ENCODE peak calls at places on chromosomes 12 and 14, in four cellular contexts. One of them, this sample, is unnamed.

GRCh38 chr14:104421892-104422291 is 157.7 kb upstream of the C14orf180 start:
- DNase-seq in NCI-H1436: no peak
- DNase-seq in stimulated activated CD4-positive, alpha-beta T cell treated with anti-CD3 and anti-CD28 coated beads, Interleukin-1b, Interleukin-23, amount 100 ng/mL, for 24 hours: no peak
- DNase-seq in hepatocyte: no peak
- DNase-seq in this sample: no peak

GRCh38 chr14:37116933-37117844 is 55.2 kb downstream of the SLC25A21 start:
- DNase-seq in NCI-H1436: no peak
- DNase-seq in stimulated activated CD4-positive, alpha-beta T cell treated with anti-CD3 and anti-CD28 coated beads, Interleukin-1b, Interleukin-23, amount 100 ng/mL, for 24 hours: no peak
- DNase-seq in hepatocyte: peak; percentile 4
- DNase-seq in this sample: no peak

GRCh38 chr12:28409892-28410291 is 219.6 kb downstream of the CCDC91 start:
- DNase-seq in NCI-H1436: no peak
- DNase-seq in stimulated activated CD4-positive, alpha-beta T cell treated with anti-CD3 and anti-CD28 coated beads, Interleukin-1b, Interleukin-23, amount 100 ng/mL, for 24 hours: no peak
- DNase-seq in hepatocyte: no peak
- DNase-seq in this sample: no peak

GRCh38 chr12:15186593-15186992 is 34.6 kb downstream of the RERG start:
- DNase-seq in NCI-H1436: no peak
- DNase-seq in stimulated activated CD4-positive, alpha-beta T cell treated with anti-CD3 and anti-CD28 coated beads, Interleukin-1b, Interleukin-23, amount 100 ng/mL, for 24 hours: no peak
- DNase-seq in hepatocyte: no peak
- DNase-seq in this sample: no peak

GRCh38 chr12:107196681-107197080 is 103.3 kb upstream of the CRY1 start:
- DNase-seq in NCI-H1436: no peak
- DNase-seq in stimulated activated CD4-positive, alpha-beta T cell treated with anti-CD3 and anti-CD28 coated beads, Interleukin-1b, Interleukin-23, amount 100 ng/mL, for 24 hours: no peak
- DNase-seq in hepatocyte: no peak
- DNase-seq in this sample: no peak

GRCh38 chr12:51208016-51208660 is 9.7 kb downstream of the POU6F1 start:
- DNase-seq in NCI-H1436: no peak
- DNase-seq in stimulated activated CD4-positive, alpha-beta T cell treated with anti-CD3 and anti-CD28 coated beads, Interleukin-1b, Interleukin-23, amount 100 ng/mL, for 24 hours: no peak
- DNase-seq in hepatocyte: no peak
- DNase-seq in this sample: no peak

GRCh38 chr12:80412343-80412953 is 31.6 kb upstream of the PTPRQ start:
- DNase-seq in NCI-H1436: peak; percentile 74
- DNase-seq in stimulated activated CD4-positive, alpha-beta T cell treated with anti-CD3 and anti-CD28 coated beads, Interleukin-1b, Interleukin-23, amount 100 ng/mL, for 24 hours: no peak
- DNase-seq in hepatocyte: peak; percentile 80
- DNase-seq in this sample: peak; percentile 27

GRCh38 chr14:90274808-90275454 is 18.6 kb downstream of the PSMC1 start:
- DNase-seq in NCI-H1436: no peak
- DNase-seq in stimulated activated CD4-positive, alpha-beta T cell treated with anti-CD3 and anti-CD28 coated beads, Interleukin-1b, Interleukin-23, amount 100 ng/mL, for 24 hours: no peak
- DNase-seq in hepatocyte: no peak
- DNase-seq in this sample: no peak

GRCh38 chr12:18794000-18794399 is 56.1 kb downstream of the CAPZA3 start:
- DNase-seq in NCI-H1436: no peak
- DNase-seq in stimulated activated CD4-positive, alpha-beta T cell treated with anti-CD3 and anti-CD28 coated beads, Interleukin-1b, Interleukin-23, amount 100 ng/mL, for 24 hours: no peak
- DNase-seq in hepatocyte: no peak
- DNase-seq in this sample: no peak

GRCh38 chr14:69131176-69131575 is 21.7 kb downstream of the DCAF5 start:
- DNase-seq in NCI-H1436: no peak
- DNase-seq in stimulated activated CD4-positive, alpha-beta T cell treated with anti-CD3 and anti-CD28 coated beads, Interleukin-1b, Interleukin-23, amount 100 ng/mL, for 24 hours: no peak
- DNase-seq in hepatocyte: no peak
- DNase-seq in this sample: no peak

GRCh38 chr12:93358058-93358457 is 19.7 kb upstream of the NUDT4 start:
- DNase-seq in NCI-H1436: no peak
- DNase-seq in stimulated activated CD4-positive, alpha-beta T cell treated with anti-CD3 and anti-CD28 coated beads, Interleukin-1b, Interleukin-23, amount 100 ng/mL, for 24 hours: no peak
- DNase-seq in hepatocyte: no peak
- DNase-seq in this sample: no peak

GRCh38 chr12:126708492-126708896 is 1558.5 kb upstream of the TMEM132C start:
- DNase-seq in NCI-H1436: no peak
- DNase-seq in stimulated activated CD4-positive, alpha-beta T cell treated with anti-CD3 and anti-CD28 coated beads, Interleukin-1b, Interleukin-23, amount 100 ng/mL, for 24 hours: no peak
- DNase-seq in hepatocyte: no peak
- DNase-seq in this sample: no peak

GRCh38 chr12:102675672-102676071 is 195.3 kb upstream of the IGF1 start:
- DNase-seq in NCI-H1436: no peak
- DNase-seq in stimulated activated CD4-positive, alpha-beta T cell treated with anti-CD3 and anti-CD28 coated beads, Interleukin-1b, Interleukin-23, amount 100 ng/mL, for 24 hours: no peak
- DNase-seq in hepatocyte: no peak
- DNase-seq in this sample: no peak

GRCh38 chr12:110002691-110003515 is 3.7 kb downstream of the ANKRD13A start:
- DNase-seq in NCI-H1436: no peak
- DNase-seq in stimulated activated CD4-positive, alpha-beta T cell treated with anti-CD3 and anti-CD28 coated beads, Interleukin-1b, Interleukin-23, amount 100 ng/mL, for 24 hours: no peak
- DNase-seq in hepatocyte: no peak
- DNase-seq in this sample: no peak

GRCh38 chr12:70068743-70069142 is 174.5 kb upstream of the CNOT2 start:
- DNase-seq in NCI-H1436: no peak
- DNase-seq in stimulated activated CD4-positive, alpha-beta T cell treated with anti-CD3 and anti-CD28 coated beads, Interleukin-1b, Interleukin-23, amount 100 ng/mL, for 24 hours: no peak
- DNase-seq in hepatocyte: no peak
- DNase-seq in this sample: no peak

GRCh38 chr14:58625438-58625837 is 12.3 kb upstream of the DACT1 start:
- DNase-seq in NCI-H1436: no peak
- DNase-seq in stimulated activated CD4-positive, alpha-beta T cell treated with anti-CD3 and anti-CD28 coated beads, Interleukin-1b, Interleukin-23, amount 100 ng/mL, for 24 hours: no peak
- DNase-seq in hepatocyte: no peak
- DNase-seq in this sample: no peak

GRCh38 chr12:46209165-46209564 is 59.7 kb downstream of the SLC38A1 start:
- DNase-seq in NCI-H1436: no peak
- DNase-seq in stimulated activated CD4-positive, alpha-beta T cell treated with anti-CD3 and anti-CD28 coated beads, Interleukin-1b, Interleukin-23, amount 100 ng/mL, for 24 hours: no peak
- DNase-seq in hepatocyte: no peak
- DNase-seq in this sample: no peak

GRCh38 chr14:90456551-90456950 is 59.7 kb downstream of the CALM1 start:
- DNase-seq in NCI-H1436: no peak
- DNase-seq in stimulated activated CD4-positive, alpha-beta T cell treated with anti-CD3 and anti-CD28 coated beads, Interleukin-1b, Interleukin-23, amount 100 ng/mL, for 24 hours: no peak
- DNase-seq in hepatocyte: no peak
- DNase-seq in this sample: no peak